ENCODE peak calls at places on chromosome 5, in six cellular contexts. One of them, this sample, is unnamed.

GRCh38 chr5:143968071-143968878 is 156.3 kb downstream of the HMHB1 start:
- DNase-seq in HCT116: peak
- DNase-seq in NT2/D1: peak
- DNase-seq in kidney tubule cell: peak
- DNase-seq in stimulated activated CD4-positive, alpha-beta T cell treated with anti-CD3 and anti-CD28 coated beads, Interleukin-2, amount 100 ng/mL, for 48 hours: no peak
- DNase-seq in SW480: peak
- DNase-seq in this sample: no peak

GRCh38 chr5:96315431-96315830 is 117.6 kb downstream of the PCSK1 start:
- DNase-seq in HCT116: no peak
- DNase-seq in NT2/D1: no peak
- DNase-seq in kidney tubule cell: no peak
- DNase-seq in stimulated activated CD4-positive, alpha-beta T cell treated with anti-CD3 and anti-CD28 coated beads, Interleukin-2, amount 100 ng/mL, for 48 hours: no peak
- DNase-seq in SW480: no peak
- DNase-seq in this sample: no peak

GRCh38 chr5:177435847-177436536 is 9.5 kb downstream of the GRK6 start:
- DNase-seq in HCT116: no peak
- DNase-seq in NT2/D1: no peak
- DNase-seq in kidney tubule cell: no peak
- DNase-seq in stimulated activated CD4-positive, alpha-beta T cell treated with anti-CD3 and anti-CD28 coated beads, Interleukin-2, amount 100 ng/mL, for 48 hours: no peak
- DNase-seq in SW480: no peak
- DNase-seq in this sample: no peak

GRCh38 chr5:115634343-115635132 is 8.7 kb upstream of the TMED7 start:
- DNase-seq in HCT116: peak
- DNase-seq in NT2/D1: peak
- DNase-seq in kidney tubule cell: peak
- DNase-seq in stimulated activated CD4-positive, alpha-beta T cell treated with anti-CD3 and anti-CD28 coated beads, Interleukin-2, amount 100 ng/mL, for 48 hours: peak
- DNase-seq in SW480: peak
- DNase-seq in this sample: peak

GRCh38 chr5:38381361-38381760 is 123.0 kb downstream of the EGFLAM start:
- DNase-seq in HCT116: no peak
- DNase-seq in NT2/D1: no peak
- DNase-seq in kidney tubule cell: no peak
- DNase-seq in stimulated activated CD4-positive, alpha-beta T cell treated with anti-CD3 and anti-CD28 coated beads, Interleukin-2, amount 100 ng/mL, for 48 hours: no peak
- DNase-seq in SW480: no peak
- DNase-seq in this sample: no peak

GRCh38 chr5:76801159-76801802 is 17.5 kb upstream of the F2RL1 start:
- DNase-seq in HCT116: peak
- DNase-seq in NT2/D1: no peak
- DNase-seq in kidney tubule cell: peak
- DNase-seq in stimulated activated CD4-positive, alpha-beta T cell treated with anti-CD3 and anti-CD28 coated beads, Interleukin-2, amount 100 ng/mL, for 48 hours: no peak
- DNase-seq in SW480: no peak
- DNase-seq in this sample: peak

GRCh38 chr5:77843570-77844407 is 67.7 kb upstream of the TBCA start:
- DNase-seq in HCT116: no peak
- DNase-seq in NT2/D1: no peak
- DNase-seq in kidney tubule cell: no peak
- DNase-seq in stimulated activated CD4-positive, alpha-beta T cell treated with anti-CD3 and anti-CD28 coated beads, Interleukin-2, amount 100 ng/mL, for 48 hours: no peak
- DNase-seq in SW480: peak
- DNase-seq in this sample: no peak

GRCh38 chr5:14281746-14282181 is 138.6 kb downstream of the TRIO start:
- DNase-seq in HCT116: no peak
- DNase-seq in NT2/D1: no peak
- DNase-seq in kidney tubule cell: no peak
- DNase-seq in stimulated activated CD4-positive, alpha-beta T cell treated with anti-CD3 and anti-CD28 coated beads, Interleukin-2, amount 100 ng/mL, for 48 hours: no peak
- DNase-seq in SW480: no peak
- DNase-seq in this sample: no peak

GRCh38 chr5:23389543-23390215 is 117.7 kb upstream of the PRDM9 start:
- DNase-seq in HCT116: no peak
- DNase-seq in NT2/D1: peak
- DNase-seq in kidney tubule cell: no peak
- DNase-seq in stimulated activated CD4-positive, alpha-beta T cell treated with anti-CD3 and anti-CD28 coated beads, Interleukin-2, amount 100 ng/mL, for 48 hours: no peak
- DNase-seq in SW480: no peak
- DNase-seq in this sample: no peak

GRCh38 chr5:146703899-146704298 is 174.7 kb downstream of the PPP2R2B start:
- DNase-seq in HCT116: no peak
- DNase-seq in NT2/D1: no peak
- DNase-seq in kidney tubule cell: peak
- DNase-seq in stimulated activated CD4-positive, alpha-beta T cell treated with anti-CD3 and anti-CD28 coated beads, Interleukin-2, amount 100 ng/mL, for 48 hours: no peak
- DNase-seq in SW480: no peak
- DNase-seq in this sample: no peak

GRCh38 chr5:1503301-1504243 is 20.2 kb downstream of the LPCAT1 start:
- DNase-seq in HCT116: no peak
- DNase-seq in NT2/D1: no peak
- DNase-seq in kidney tubule cell: no peak
- DNase-seq in stimulated activated CD4-positive, alpha-beta T cell treated with anti-CD3 and anti-CD28 coated beads, Interleukin-2, amount 100 ng/mL, for 48 hours: no peak
- DNase-seq in SW480: no peak
- DNase-seq in this sample: no peak

GRCh38 chr5:118687671-118688621 is 300.4 kb downstream of the DTWD2 start:
- DNase-seq in HCT116: no peak
- DNase-seq in NT2/D1: no peak
- DNase-seq in kidney tubule cell: peak
- DNase-seq in stimulated activated CD4-positive, alpha-beta T cell treated with anti-CD3 and anti-CD28 coated beads, Interleukin-2, amount 100 ng/mL, for 48 hours: no peak
- DNase-seq in SW480: no peak
- DNase-seq in this sample: no peak

GRCh38 chr5:122076669-122077450 is 1.2 kb downstream of the LOX start:
- DNase-seq in HCT116: no peak
- DNase-seq in NT2/D1: peak
- DNase-seq in kidney tubule cell: peak
- DNase-seq in stimulated activated CD4-positive, alpha-beta T cell treated with anti-CD3 and anti-CD28 coated beads, Interleukin-2, amount 100 ng/mL, for 48 hours: peak
- DNase-seq in SW480: peak
- DNase-seq in this sample: peak

GRCh38 chr5:168532471-168532870 is 3.4 kb downstream of the FBLL1 start:
- DNase-seq in HCT116: no peak
- DNase-seq in NT2/D1: no peak
- DNase-seq in kidney tubule cell: no peak
- DNase-seq in stimulated activated CD4-positive, alpha-beta T cell treated with anti-CD3 and anti-CD28 coated beads, Interleukin-2, amount 100 ng/mL, for 48 hours: no peak
- DNase-seq in SW480: no peak
- DNase-seq in this sample: no peak

GRCh38 chr5:149803641-149804468 is 73.7 kb downstream of the PPARGC1B start:
- DNase-seq in HCT116: no peak
- DNase-seq in NT2/D1: no peak
- DNase-seq in kidney tubule cell: no peak
- DNase-seq in stimulated activated CD4-positive, alpha-beta T cell treated with anti-CD3 and anti-CD28 coated beads, Interleukin-2, amount 100 ng/mL, for 48 hours: no peak
- DNase-seq in SW480: no peak
- DNase-seq in this sample: no peak

GRCh38 chr5:34743878-34744277 is 87.8 kb downstream of the RAI14 start:
- DNase-seq in HCT116: no peak
- DNase-seq in NT2/D1: no peak
- DNase-seq in kidney tubule cell: peak
- DNase-seq in stimulated activated CD4-positive, alpha-beta T cell treated with anti-CD3 and anti-CD28 coated beads, Interleukin-2, amount 100 ng/mL, for 48 hours: no peak
- DNase-seq in SW480: no peak
- DNase-seq in this sample: no peak

GRCh38 chr5:76684756-76685594 is 31.0 kb upstream of the F2R start:
- DNase-seq in HCT116: no peak
- DNase-seq in NT2/D1: no peak
- DNase-seq in kidney tubule cell: no peak
- DNase-seq in stimulated activated CD4-positive, alpha-beta T cell treated with anti-CD3 and anti-CD28 coated beads, Interleukin-2, amount 100 ng/mL, for 48 hours: no peak
- DNase-seq in SW480: no peak
- DNase-seq in this sample: no peak

GRCh38 chr5:79020861-79021561 is 35.9 kb upstream of the ARSB start:
- DNase-seq in HCT116: peak
- DNase-seq in NT2/D1: peak
- DNase-seq in kidney tubule cell: peak
- DNase-seq in stimulated activated CD4-positive, alpha-beta T cell treated with anti-CD3 and anti-CD28 coated beads, Interleukin-2, amount 100 ng/mL, for 48 hours: peak
- DNase-seq in SW480: peak
- DNase-seq in this sample: peak

GRCh38 chr5:32707394-32707997 is 3.6 kb upstream of the NPR3 start:
- DNase-seq in HCT116: peak
- DNase-seq in NT2/D1: no peak
- DNase-seq in kidney tubule cell: peak
- DNase-seq in stimulated activated CD4-positive, alpha-beta T cell treated with anti-CD3 and anti-CD28 coated beads, Interleukin-2, amount 100 ng/mL, for 48 hours: no peak
- DNase-seq in SW480: peak
- DNase-seq in this sample: no peak

GRCh38 chr5:170162631-170163321 is 57.1 kb downstream of the FOXI1 start:
- DNase-seq in HCT116: no peak
- DNase-seq in NT2/D1: no peak
- DNase-seq in kidney tubule cell: no peak
- DNase-seq in stimulated activated CD4-positive, alpha-beta T cell treated with anti-CD3 and anti-CD28 coated beads, Interleukin-2, amount 100 ng/mL, for 48 hours: no peak
- DNase-seq in SW480: no peak
- DNase-seq in this sample: no peak

GRCh38 chr5:172800088-172800551 is 29.1 kb upstream of the DUSP1 start:
- DNase-seq in HCT116: no peak
- DNase-seq in NT2/D1: no peak
- DNase-seq in kidney tubule cell: peak
- DNase-seq in stimulated activated CD4-positive, alpha-beta T cell treated with anti-CD3 and anti-CD28 coated beads, Interleukin-2, amount 100 ng/mL, for 48 hours: no peak
- DNase-seq in SW480: no peak
- DNase-seq in this sample: peak

GRCh38 chr5:160508780-160509361 is 87.2 kb downstream of the PTTG1 start:
- DNase-seq in HCT116: peak
- DNase-seq in NT2/D1: peak
- DNase-seq in kidney tubule cell: peak
- DNase-seq in stimulated activated CD4-positive, alpha-beta T cell treated with anti-CD3 and anti-CD28 coated beads, Interleukin-2, amount 100 ng/mL, for 48 hours: peak
- DNase-seq in SW480: peak
- DNase-seq in this sample: no peak

GRCh38 chr5:113489299-113489698 is 1.0 kb upstream of the MCC start:
- DNase-seq in HCT116: peak
- DNase-seq in NT2/D1: no peak
- DNase-seq in kidney tubule cell: peak
- DNase-seq in stimulated activated CD4-positive, alpha-beta T cell treated with anti-CD3 and anti-CD28 coated beads, Interleukin-2, amount 100 ng/mL, for 48 hours: no peak
- DNase-seq in SW480: peak
- DNase-seq in this sample: peak

GRCh38 chr5:141412853-141413539 is at the start of gene PCDHGA10:
- DNase-seq in HCT116: peak
- DNase-seq in NT2/D1: no peak
- DNase-seq in kidney tubule cell: peak
- DNase-seq in stimulated activated CD4-positive, alpha-beta T cell treated with anti-CD3 and anti-CD28 coated beads, Interleukin-2, amount 100 ng/mL, for 48 hours: peak
- DNase-seq in SW480: peak
- DNase-seq in this sample: peak

GRCh38 chr5:107418071-107418470 is 252.7 kb downstream of the EFNA5 start:
- DNase-seq in HCT116: no peak
- DNase-seq in NT2/D1: no peak
- DNase-seq in kidney tubule cell: peak
- DNase-seq in stimulated activated CD4-positive, alpha-beta T cell treated with anti-CD3 and anti-CD28 coated beads, Interleukin-2, amount 100 ng/mL, for 48 hours: no peak
- DNase-seq in SW480: no peak
- DNase-seq in this sample: no peak

GRCh38 chr5:169302491-169303118 is 1.7 kb upstream of the SLIT3 start:
- DNase-seq in HCT116: peak
- DNase-seq in NT2/D1: peak
- DNase-seq in kidney tubule cell: peak
- DNase-seq in stimulated activated CD4-positive, alpha-beta T cell treated with anti-CD3 and anti-CD28 coated beads, Interleukin-2, amount 100 ng/mL, for 48 hours: peak
- DNase-seq in SW480: peak
- DNase-seq in this sample: peak

GRCh38 chr5:137794863-137795262 is 40.7 kb upstream of the HNRNPA0 start:
- DNase-seq in HCT116: no peak
- DNase-seq in NT2/D1: no peak
- DNase-seq in kidney tubule cell: no peak
- DNase-seq in stimulated activated CD4-positive, alpha-beta T cell treated with anti-CD3 and anti-CD28 coated beads, Interleukin-2, amount 100 ng/mL, for 48 hours: no peak
- DNase-seq in SW480: no peak
- DNase-seq in this sample: no peak

GRCh38 chr5:28403846-28404245 is 1365.5 kb upstream of the CDH9 start:
- DNase-seq in HCT116: no peak
- DNase-seq in NT2/D1: no peak
- DNase-seq in kidney tubule cell: peak
- DNase-seq in stimulated activated CD4-positive, alpha-beta T cell treated with anti-CD3 and anti-CD28 coated beads, Interleukin-2, amount 100 ng/mL, for 48 hours: no peak
- DNase-seq in SW480: no peak
- DNase-seq in this sample: no peak

GRCh38 chr5:88732181-88732633 is 150.8 kb downstream of the MEF2C start:
- DNase-seq in HCT116: no peak
- DNase-seq in NT2/D1: no peak
- DNase-seq in kidney tubule cell: peak
- DNase-seq in stimulated activated CD4-positive, alpha-beta T cell treated with anti-CD3 and anti-CD28 coated beads, Interleukin-2, amount 100 ng/mL, for 48 hours: no peak
- DNase-seq in SW480: no peak
- DNase-seq in this sample: peak

GRCh38 chr5:73619606-73620334 is 6.2 kb upstream of the ARHGEF28 start:
- DNase-seq in HCT116: no peak
- DNase-seq in NT2/D1: no peak
- DNase-seq in kidney tubule cell: no peak
- DNase-seq in stimulated activated CD4-positive, alpha-beta T cell treated with anti-CD3 and anti-CD28 coated beads, Interleukin-2, amount 100 ng/mL, for 48 hours: no peak
- DNase-seq in SW480: no peak
- DNase-seq in this sample: no peak

GRCh38 chr5:87114631-87115030 is 153.1 kb upstream of the RASA1 start:
- DNase-seq in HCT116: no peak
- DNase-seq in NT2/D1: no peak
- DNase-seq in kidney tubule cell: peak
- DNase-seq in stimulated activated CD4-positive, alpha-beta T cell treated with anti-CD3 and anti-CD28 coated beads, Interleukin-2, amount 100 ng/mL, for 48 hours: no peak
- DNase-seq in SW480: no peak
- DNase-seq in this sample: no peak

This sample was measured in psoas muscle.